ENCODE peak calls at places on chromosomes 5 and 9, in eight cellular contexts. One of them, this sample, is unnamed.

GRCh38 chr5:129379406-129379805 is 80.7 kb upstream of the ADAMTS19 start:
- DNase-seq in HCT116: no peak
- DNase-seq in OCI-LY7: no peak
- DNase-seq in GM23338: no peak
- DNase-seq in MM.1S: peak; percentile 86
- DNase-seq in GM23248: no peak
- DNase-seq in PC-3: peak; percentile 9
- DNase-seq in SK-N-SH: no peak
- DNase-seq in this sample: no peak

GRCh38 chr5:7690557-7690956 is 160.4 kb downstream of the CFAP90 start:
- DNase-seq in GM23248: no peak
- DNase-seq in GM23338: no peak
- DNase-seq in MM.1S: no peak
- DNase-seq in SK-N-SH: no peak
- DNase-seq in OCI-LY7: no peak
- DNase-seq in PC-3: no peak
- DNase-seq in HCT116: no peak
- DNase-seq in this sample: peak; percentile 13

GRCh38 chr5:39213437-39214207 is 5.7 kb downstream of the FYB1 start:
- DNase-seq in HCT116: no peak
- DNase-seq in PC-3: no peak
- DNase-seq in SK-N-SH: no peak
- DNase-seq in GM23338: no peak
- DNase-seq in GM23248: no peak
- DNase-seq in OCI-LY7: no peak
- DNase-seq in MM.1S: no peak
- DNase-seq in this sample: no peak

GRCh38 chr5:58666598-58667595 is 84.0 kb downstream of the RAB3C start:
- DNase-seq in MM.1S: no peak
- DNase-seq in OCI-LY7: no peak
- DNase-seq in GM23248: no peak
- DNase-seq in SK-N-SH: peak; percentile 68
- DNase-seq in PC-3: no peak
- DNase-seq in GM23338: peak; percentile 29
- DNase-seq in HCT116: no peak
- DNase-seq in this sample: peak; percentile 61

GRCh38 chr5:175657593-175658271 is at the start of gene HRH2:
- DNase-seq in PC-3: no peak
- DNase-seq in GM23248: no peak
- DNase-seq in MM.1S: peak; percentile 81
- DNase-seq in OCI-LY7: no peak
- DNase-seq in SK-N-SH: peak; percentile 76
- DNase-seq in GM23338: peak; percentile 78
- DNase-seq in HCT116: no peak
- DNase-seq in this sample: peak; percentile 56

GRCh38 chr9:33785914-33786313 is 9.4 kb upstream of the PRSS3 start:
- DNase-seq in GM23248: peak; percentile 52
- DNase-seq in MM.1S: no peak
- DNase-seq in SK-N-SH: no peak
- DNase-seq in OCI-LY7: peak; percentile 38
- DNase-seq in PC-3: no peak
- DNase-seq in HCT116: no peak
- DNase-seq in GM23338: peak; percentile 63
- DNase-seq in this sample: peak; percentile 11

GRCh38 chr5:51391175-51391574 is 7.9 kb downstream of the ISL1 start:
- DNase-seq in MM.1S: no peak
- DNase-seq in GM23248: no peak
- DNase-seq in HCT116: no peak
- DNase-seq in OCI-LY7: no peak
- DNase-seq in PC-3: no peak
- DNase-seq in GM23338: no peak
- DNase-seq in SK-N-SH: no peak
- DNase-seq in this sample: no peak

GRCh38 chr9:110440161-110440560 is 102.5 kb upstream of the TXNDC8 start:
- DNase-seq in PC-3: peak; percentile 13
- DNase-seq in SK-N-SH: no peak
- DNase-seq in GM23338: no peak
- DNase-seq in OCI-LY7: no peak
- DNase-seq in GM23248: peak; percentile 94
- DNase-seq in MM.1S: no peak
- DNase-seq in HCT116: no peak
- DNase-seq in this sample: no peak

GRCh38 chr9:37036237-37037136 is 2.4 kb upstream of the PAX5 start:
- DNase-seq in GM23248: peak; percentile 62
- DNase-seq in HCT116: no peak
- DNase-seq in PC-3: peak; percentile 4
- DNase-seq in GM23338: peak; percentile 53
- DNase-seq in MM.1S: peak; percentile 58
- DNase-seq in OCI-LY7: peak; percentile 88
- DNase-seq in SK-N-SH: peak; percentile 72
- DNase-seq in this sample: peak; percentile 72

GRCh38 chr9:73327149-73327548 is 175.5 kb downstream of the ANXA1 start:
- DNase-seq in MM.1S: no peak
- DNase-seq in GM23248: no peak
- DNase-seq in PC-3: no peak
- DNase-seq in HCT116: no peak
- DNase-seq in SK-N-SH: no peak
- DNase-seq in OCI-LY7: no peak
- DNase-seq in GM23338: no peak
- DNase-seq in this sample: no peak

GRCh38 chr5:103424453-103425205 is 138.0 kb downstream of the NUDT12 start:
- DNase-seq in PC-3: no peak
- DNase-seq in OCI-LY7: no peak
- DNase-seq in SK-N-SH: no peak
- DNase-seq in GM23248: peak; percentile 87
- DNase-seq in MM.1S: no peak
- DNase-seq in HCT116: no peak
- DNase-seq in GM23338: no peak
- DNase-seq in this sample: no peak

GRCh38 chr5:176921669-176922196 is 22.6 kb upstream of the HK3 start:
- DNase-seq in GM23248: no peak
- DNase-seq in OCI-LY7: no peak
- DNase-seq in GM23338: no peak
- DNase-seq in SK-N-SH: no peak
- DNase-seq in MM.1S: no peak
- DNase-seq in HCT116: no peak
- DNase-seq in PC-3: no peak
- DNase-seq in this sample: peak; percentile 69

GRCh38 chr5:138639326-138639725 is 64.1 kb upstream of the HSPA9 start:
- DNase-seq in GM23248: no peak
- DNase-seq in HCT116: no peak
- DNase-seq in GM23338: no peak
- DNase-seq in PC-3: no peak
- DNase-seq in SK-N-SH: no peak
- DNase-seq in OCI-LY7: no peak
- DNase-seq in MM.1S: no peak
- DNase-seq in this sample: no peak

GRCh38 chr9:104494808-104495207 is 9.3 kb upstream of the OR13F1 start:
- DNase-seq in GM23338: peak; percentile 65
- DNase-seq in SK-N-SH: peak; percentile 22
- DNase-seq in HCT116: no peak
- DNase-seq in OCI-LY7: peak; percentile 22
- DNase-seq in MM.1S: no peak
- DNase-seq in PC-3: peak; percentile 33
- DNase-seq in GM23248: peak; percentile 15
- DNase-seq in this sample: peak; percentile 9

GRCh38 chr9:89815061-89815902 is 210.5 kb downstream of the GADD45G start:
- DNase-seq in SK-N-SH: no peak
- DNase-seq in GM23338: no peak
- DNase-seq in HCT116: no peak
- DNase-seq in PC-3: no peak
- DNase-seq in MM.1S: no peak
- DNase-seq in OCI-LY7: peak; percentile 18
- DNase-seq in GM23248: no peak
- DNase-seq in this sample: no peak

GRCh38 chr5:32683125-32683524 is 28.0 kb upstream of the NPR3 start:
- DNase-seq in MM.1S: no peak
- DNase-seq in GM23248: no peak
- DNase-seq in PC-3: no peak
- DNase-seq in GM23338: no peak
- DNase-seq in OCI-LY7: no peak
- DNase-seq in HCT116: no peak
- DNase-seq in SK-N-SH: no peak
- DNase-seq in this sample: no peak

GRCh38 chr5:63963080-63963735 is 963 bp upstream of the HTR1A start:
- DNase-seq in PC-3: peak; percentile 74
- DNase-seq in GM23338: peak; percentile 97
- DNase-seq in OCI-LY7: peak; percentile 57
- DNase-seq in MM.1S: peak; percentile 78
- DNase-seq in SK-N-SH: peak; percentile 46
- DNase-seq in HCT116: peak; percentile 19
- DNase-seq in GM23248: peak; percentile 88
- DNase-seq in this sample: peak; percentile 95

GRCh38 chr9:98161851-98162250 is 30.6 kb downstream of the CORO2A start:
- DNase-seq in OCI-LY7: no peak
- DNase-seq in MM.1S: no peak
- DNase-seq in HCT116: no peak
- DNase-seq in GM23338: no peak
- DNase-seq in GM23248: no peak
- DNase-seq in SK-N-SH: no peak
- DNase-seq in PC-3: no peak
- DNase-seq in this sample: no peak

DNA sequence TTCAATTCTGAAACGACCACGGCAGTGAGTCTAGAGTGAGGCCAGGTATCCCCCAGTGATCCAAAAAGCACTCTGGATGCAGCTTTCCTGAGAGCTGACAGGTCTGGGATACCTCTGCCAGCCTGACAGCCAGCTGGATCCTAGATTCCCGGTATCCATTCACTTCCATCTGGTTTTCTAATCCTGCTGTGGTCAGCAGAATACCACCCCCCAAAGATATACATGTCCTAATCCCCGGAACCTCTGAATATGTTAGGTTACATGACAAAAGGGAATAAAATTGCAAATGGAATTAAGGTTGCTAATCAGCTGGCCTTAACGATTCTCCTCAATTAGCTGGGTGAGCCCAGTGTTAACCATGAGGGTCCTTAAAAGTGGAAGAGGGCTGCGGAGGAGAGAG is 1.4 kb upstream of the ZNF79 start:
- DNase-seq in SK-N-SH: no peak
- DNase-seq in OCI-LY7: no peak
- DNase-seq in HCT116: no peak
- DNase-seq in PC-3: no peak
- DNase-seq in MM.1S: no peak
- DNase-seq in GM23338: no peak
- DNase-seq in GM23248: no peak
- DNase-seq in this sample: no peak
- H2AFZ ChIP-seq in SK-N-SH: no peak overlapping the region
- H2AFZ ChIP-seq in OCI-LY7: no peak overlapping the region
- H2AFZ ChIP-seq in HCT116: no peak overlapping the region
- H2AFZ ChIP-seq in PC-3: no peak overlapping the region
- H2AFZ ChIP-seq in MM.1S: no peak overlapping the region
- H2AFZ ChIP-seq in GM23338: no peak overlapping the region
- H2AFZ ChIP-seq in GM23248: peak overlapping the region; percentile 100
- H2AFZ ChIP-seq in this sample: no peak overlapping the region

DNA sequence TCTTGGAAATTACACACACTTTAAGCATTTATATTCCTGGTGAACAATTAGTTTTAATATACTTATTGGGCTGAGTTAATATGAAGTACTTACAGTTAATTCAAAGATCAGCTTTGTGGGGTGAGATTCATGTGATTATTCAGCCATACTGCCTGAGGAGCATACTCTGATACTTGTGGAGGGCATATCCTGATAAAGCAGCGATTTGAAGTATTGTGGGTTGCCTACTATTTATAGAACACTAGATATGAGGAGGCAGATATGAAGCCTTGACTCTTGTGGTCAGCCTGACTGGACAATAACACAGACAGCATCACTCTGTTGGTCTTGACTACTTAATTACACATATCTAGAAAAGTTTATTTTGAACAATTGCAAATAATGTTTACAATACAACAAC is 27.0 kb upstream of the AGGF1 start:
- DNase-seq in OCI-LY7: no peak
- DNase-seq in SK-N-SH: no peak
- DNase-seq in PC-3: no peak
- DNase-seq in GM23338: no peak
- DNase-seq in GM23248: no peak
- DNase-seq in HCT116: no peak
- DNase-seq in MM.1S: no peak
- DNase-seq in this sample: no peak
- TF ChIP-seq EZH2phosphoT487 in OCI-LY7: no peak
- TF ChIP-seq EZH2phosphoT487 in SK-N-SH: no peak
- TF ChIP-seq EZH2phosphoT487 in PC-3: no peak
- TF ChIP-seq EZH2phosphoT487 in GM23338: no peak
- TF ChIP-seq EZH2phosphoT487 in GM23248: no peak
- TF ChIP-seq EZH2phosphoT487 in HCT116: no peak
- TF ChIP-seq EZH2phosphoT487 in MM.1S: no peak
- TF ChIP-seq EZH2phosphoT487 in this sample: no peak

GRCh38 chr9:88746744-88747398 is 211.9 kb downstream of the NXNL2 start:
- DNase-seq in GM23338: peak; percentile 26
- DNase-seq in SK-N-SH: no peak
- DNase-seq in PC-3: no peak
- DNase-seq in HCT116: no peak
- DNase-seq in OCI-LY7: no peak
- DNase-seq in GM23248: peak; percentile 30
- DNase-seq in MM.1S: peak; percentile 40
- DNase-seq in this sample: peak; percentile 38
- H3K27ac ChIP-seq in GM23338: no peak overlapping the region
- H3K27ac ChIP-seq in SK-N-SH: peak overlapping the region; percentile 58
- H3K27ac ChIP-seq in PC-3: peak overlapping the region; percentile 68
- H3K27ac ChIP-seq in HCT116: no peak overlapping the region
- H3K27ac ChIP-seq in OCI-LY7: no peak overlapping the region
- H3K27ac ChIP-seq in GM23248: peak overlapping the region; percentile 51
- H3K27ac ChIP-seq in MM.1S: peak overlapping the region; percentile 16
- H3K27ac ChIP-seq in this sample: peak overlapping the region; percentile 71

DNA sequence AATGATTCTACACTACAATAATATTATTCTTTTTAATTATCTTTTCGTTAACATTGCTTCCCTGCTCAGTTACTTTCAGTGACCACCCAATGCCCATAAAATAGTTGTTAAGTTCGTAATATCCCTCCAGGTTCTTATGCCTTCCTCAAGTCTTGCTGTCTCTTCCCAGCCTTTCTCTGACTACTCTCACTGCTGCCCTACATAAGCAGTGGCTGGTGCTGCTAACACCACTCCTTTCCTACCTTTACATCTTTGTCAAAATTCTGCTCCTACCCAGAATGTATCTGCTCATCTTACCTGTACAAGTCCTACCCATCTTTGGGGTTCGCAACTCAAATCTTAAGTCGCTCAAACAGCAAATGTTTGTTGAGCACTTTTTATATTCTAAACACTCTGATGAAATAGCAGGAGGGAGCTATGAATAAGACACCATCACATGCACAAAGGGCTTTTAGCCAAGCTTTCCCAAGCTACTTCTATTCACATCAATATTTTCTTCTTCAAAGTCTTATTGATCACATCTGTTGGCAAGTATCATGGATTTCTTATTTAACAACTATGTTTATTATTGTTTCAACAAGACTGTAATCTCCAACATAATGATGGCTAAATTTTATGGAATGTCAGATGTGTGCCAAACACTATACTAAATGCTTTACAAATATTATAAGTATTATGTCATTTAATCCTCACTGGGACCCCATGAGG is 29.5 kb downstream of the SLC25A46 start:
- DNase-seq in PC-3: no peak
- DNase-seq in OCI-LY7: no peak
- DNase-seq in SK-N-SH: no peak
- DNase-seq in GM23338: peak; percentile 13
- DNase-seq in GM23248: peak; percentile 71
- DNase-seq in MM.1S: no peak
- DNase-seq in HCT116: no peak
- DNase-seq in this sample: no peak
- H2AFZ ChIP-seq in PC-3: no peak overlapping the region
- H2AFZ ChIP-seq in OCI-LY7: no peak overlapping the region
- H2AFZ ChIP-seq in SK-N-SH: no peak overlapping the region
- H2AFZ ChIP-seq in GM23338: no peak overlapping the region
- H2AFZ ChIP-seq in GM23248: no peak overlapping the region
- H2AFZ ChIP-seq in MM.1S: no peak overlapping the region
- H2AFZ ChIP-seq in HCT116: no peak overlapping the region
- H2AFZ ChIP-seq in this sample: no peak overlapping the region

GRCh38 chr9:101716629-101717028 is 21.8 kb downstream of the GRIN3A start:
- DNase-seq in HCT116: no peak
- DNase-seq in GM23338: no peak
- DNase-seq in MM.1S: no peak
- DNase-seq in SK-N-SH: no peak
- DNase-seq in PC-3: no peak
- DNase-seq in GM23248: peak; percentile 39
- DNase-seq in OCI-LY7: no peak
- DNase-seq in this sample: no peak
- TF ChIP-seq EZH2phosphoT487 in HCT116: no peak
- TF ChIP-seq EZH2phosphoT487 in GM23338: no peak
- TF ChIP-seq EZH2phosphoT487 in MM.1S: no peak
- TF ChIP-seq EZH2phosphoT487 in SK-N-SH: no peak
- TF ChIP-seq EZH2phosphoT487 in PC-3: no peak
- TF ChIP-seq EZH2phosphoT487 in GM23248: no peak
- TF ChIP-seq EZH2phosphoT487 in OCI-LY7: no peak
- TF ChIP-seq EZH2phosphoT487 in this sample: no peak